ENCODE peak calls at places on chromosomes 11 and 22, in seven cellular contexts. M is PC-3, X is hepatocyte, S is OCI-LY7, K is SK-N-SH, T is HCT116, N is GM23248. W is an unnamed sample.

GRCh38 chr22:47716890-47717615 is 954.6 kb downstream of the TBC1D22A start:
- DNase-seq in M (no peak), X (no peak), S (no peak), K (no peak), T (no peak), N (no peak), W (no peak)

GRCh38 chr11:44382648-44383240 is 72.8 kb upstream of the ALX4 start:
- DNase-seq in M (no peak), X (no peak), S (no peak), K (no peak), T (no peak), N (no peak), W (no peak)

GRCh38 chr11:36010010-36010740 is 66.3 kb downstream of the LDLRAD3 start:
- DNase-seq in M (peak; percentile 62), X (no peak), S (no peak), K (no peak), T (no peak), N (peak; percentile 33), W (no peak)

GRCh38 chr11:87092567-87092966 is 54.8 kb downstream of the TMEM135 start:
- DNase-seq in M (no peak), X (no peak), S (no peak), K (no peak), T (no peak), N (no peak), W (no peak)

GRCh38 chr22:37334859-37335818 is 52.8 kb downstream of the CYTH4 start:
- DNase-seq in M (peak; percentile 44), X (no peak), S (no peak), K (peak; percentile 82), T (no peak), N (peak; percentile 40), W (peak; percentile 78)

GRCh38 chr11:123386746-123387510 is 43.1 kb upstream of the GRAMD1B start:
- DNase-seq in M (no peak), X (no peak), S (peak; percentile 35), K (no peak), T (no peak), N (peak; percentile 96), W (no peak)

GRCh38 chr11:123977731-123978347 is at the start of gene OR10S1:
- DNase-seq in M (no peak), X (no peak), S (no peak), K (no peak), T (peak; percentile 48), N (peak; percentile 1), W (no peak)

GRCh38 chr22:38403806-38404205 is 51.2 kb downstream of the KCNJ4 start:
- DNase-seq in M (no peak), X (no peak), S (no peak), K (no peak), T (no peak), N (no peak), W (no peak)

GRCh38 chr11:126992065-126992803 is 8.3 kb downstream of the KIRREL3 start:
- DNase-seq in M (peak; percentile 81), X (no peak), S (no peak), K (no peak), T (no peak), N (peak; percentile 99), W (no peak)

GRCh38 chr11:2139691-2140337 is 625 bp upstream of the IGF2 start:
- DNase-seq in M (no peak), X (peak; percentile 77), S (no peak), K (no peak), T (no peak), N (no peak), W (peak; percentile 62)

GRCh38 chr22:42760806-42761565 is 40.3 kb upstream of the A4GALT start:
- DNase-seq in M (no peak), X (no peak), S (peak; percentile 95), K (no peak), T (no peak), N (no peak), W (peak; percentile 3)

GRCh38 chr11:18775492-18776292 is 15.9 kb downstream of the PTPN5 start:
- DNase-seq in M (peak; percentile 79), X (peak; percentile 81), S (peak; percentile 57), K (peak; percentile 76), T (peak; percentile 64), N (peak; percentile 63), W (peak; percentile 86)

GRCh38 chr11:75188671-75189070 is 37.8 kb downstream of the SLCO2B1 start:
- DNase-seq in M (no peak), X (no peak), S (no peak), K (no peak), T (no peak), N (no peak), W (no peak)

GRCh38 chr22:23774922-23775436 is 2.3 kb downstream of the MMP11 start:
- DNase-seq in M (no peak), X (peak; percentile 51), S (no peak), K (no peak), T (no peak), N (peak; percentile 63), W (peak; percentile 60)

GRCh38 chr22:43155789-43156188 is 4.4 kb downstream of the TSPO start:
- DNase-seq in M (no peak), X (no peak), S (no peak), K (no peak), T (no peak), N (peak; percentile 56), W (no peak)

GRCh38 chr22:31556627-31557203 is 60.4 kb downstream of the SFI1 start:
- DNase-seq in M (peak; percentile 58), X (peak; percentile 52), S (peak; percentile 38), K (peak; percentile 46), T (peak; percentile 6), N (peak; percentile 61), W (peak; percentile 43)

GRCh38 chr11:130904380-130904779 is 11.9 kb downstream of the SNX19 start:
- DNase-seq in M (peak; percentile 45), X (no peak), S (no peak), K (peak; percentile 14), T (no peak), N (peak; percentile 45), W (peak; percentile 16)

GRCh38 chr22:26857169-26857568 is 199.8 kb downstream of the MIAT start:
- DNase-seq in M (no peak), X (no peak), S (no peak), K (no peak), T (no peak), N (no peak), W (no peak)

GRCh38 chr11:89463381-89463780 is 27.8 kb downstream of the NOX4 start:
- DNase-seq in M (no peak), X (no peak), S (no peak), K (no peak), T (no peak), N (no peak), W (no peak)

GRCh38 chr11:64152841-64153691 is 12.8 kb downstream of the MACROD1 start:
- DNase-seq in M (peak; percentile 76), X (peak; percentile 78), S (peak; percentile 60), K (peak; percentile 95), T (no peak), N (peak; percentile 75), W (peak; percentile 76)

GRCh38 chr11:130451261-130452019 is 3.0 kb downstream of the ADAMTS15 start:
- DNase-seq in M (peak; percentile 76), X (no peak), S (no peak), K (no peak), T (no peak), N (peak; percentile 59), W (no peak)

GRCh38 chr11:76607431-76607830 is 63.1 kb downstream of the LRRC32 start:
- DNase-seq in M (no peak), X (no peak), S (no peak), K (no peak), T (no peak), N (no peak), W (no peak)

GRCh38 chr11:83157755-83158473 is 983 bp downstream of the PCF11 start:
- DNase-seq in M (peak; percentile 40), X (peak; percentile 75), S (peak; percentile 57), K (peak; percentile 47), T (no peak), N (peak; percentile 82), W (peak; percentile 62)

GRCh38 chr22:32701021-32701420 is 100.5 kb upstream of the TIMP3 start:
- DNase-seq in M (no peak), X (no peak), S (no peak), K (no peak), T (no peak), N (peak; percentile 77), W (no peak)

DNA sequence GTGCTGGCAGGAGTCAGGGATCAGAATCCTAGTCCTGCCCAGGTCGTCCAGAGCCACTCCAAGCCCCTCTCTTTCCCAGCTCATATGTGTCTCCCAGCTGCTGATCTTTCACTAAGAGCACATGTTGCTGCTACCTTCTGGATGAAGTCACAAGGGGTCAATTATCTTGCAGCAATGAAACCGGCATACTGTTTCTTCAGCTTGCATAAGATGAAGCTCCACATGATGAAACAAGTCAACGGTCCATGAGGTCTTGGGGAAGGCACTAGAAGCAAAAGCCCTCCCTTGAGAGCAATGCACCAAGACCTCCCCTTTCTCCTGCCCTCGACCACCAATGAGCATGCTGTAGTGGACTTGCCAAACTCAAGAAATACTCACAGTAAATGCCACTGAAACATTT is 148.9 kb downstream of the TENM4 start:
- DNase-seq in M (no peak), X (no peak), S (no peak), K (no peak), T (no peak), N (no peak), W (no peak)
- TF ChIP-seq EZH2phosphoT487 in M (no peak), X (no peak), S (no peak), K (no peak), T (no peak), N (no peak), W (no peak)

GRCh38 chr22:39560127-39560526 is 10.4 kb upstream of the CACNA1I start:
- DNase-seq in M (no peak), X (no peak), S (no peak), K (no peak), T (no peak), N (peak; percentile 16), W (no peak)
- H3K4me2 ChIP-seq in M (peak overlapping the region; percentile 24), X (no peak overlapping the region), S (no peak overlapping the region), K (no peak overlapping the region), T (no peak overlapping the region), N (no peak overlapping the region), W (no peak overlapping the region)

DNA sequence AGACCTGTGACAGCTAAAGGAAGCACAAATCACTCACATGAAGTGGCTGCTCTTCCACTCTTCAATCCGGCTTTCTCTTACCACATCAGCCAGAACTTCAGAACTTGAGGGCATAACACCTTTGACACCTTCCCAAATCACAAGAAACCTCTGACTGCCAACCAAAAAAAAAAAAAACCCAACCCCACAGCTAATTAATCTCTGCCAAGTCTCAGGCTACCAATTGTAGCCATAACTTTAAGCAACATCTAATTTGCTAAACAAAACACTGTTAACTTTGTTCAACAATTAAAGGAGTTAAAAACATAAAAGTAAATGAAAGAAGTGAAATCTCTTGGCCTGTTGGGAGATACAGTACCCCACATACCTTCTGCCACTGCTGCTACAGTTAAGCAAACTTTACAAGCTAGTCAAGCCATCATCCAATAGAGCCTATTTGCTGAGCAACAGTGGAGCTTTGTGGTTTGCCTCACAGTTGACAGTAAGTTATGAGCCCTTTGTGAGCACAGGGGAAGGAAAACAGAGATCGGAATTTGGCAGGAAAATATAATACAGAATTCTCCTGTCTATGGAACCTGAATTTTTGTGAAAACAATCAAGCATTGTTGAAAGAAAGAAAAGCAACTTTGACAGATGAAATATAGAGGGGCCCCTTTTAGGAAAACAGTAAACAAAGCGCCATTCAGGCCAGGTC is at the start of gene SOX6:
- DNase-seq in M (no peak), X (peak; percentile 52), S (no peak), K (no peak), T (no peak), N (no peak), W (peak; percentile 4)
- TF ChIP-seq EZH2phosphoT487 in M (no peak), X (no peak), S (no peak), K (no peak), T (no peak), N (no peak), W (no peak)

DNA sequence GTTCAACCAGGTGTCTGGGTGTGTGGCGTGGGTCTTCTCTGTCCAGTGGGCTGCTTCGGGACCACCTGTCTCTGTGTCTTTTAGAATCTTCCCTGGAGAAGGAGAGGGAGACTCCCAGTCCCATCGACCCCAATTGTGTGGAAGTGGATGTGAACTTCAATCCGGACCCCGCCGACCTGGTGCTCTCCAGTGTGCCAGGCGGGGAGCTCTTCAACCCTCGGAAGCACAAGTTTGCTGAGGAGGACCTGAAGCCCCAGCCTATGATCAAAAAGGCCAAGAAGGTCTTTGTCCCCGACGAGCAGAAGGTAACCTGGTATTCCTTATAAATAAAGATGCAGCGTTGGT is 12.2 kb downstream of the TEF start:
- DNase-seq in M (no peak), X (no peak), S (no peak), K (no peak), T (no peak), N (no peak), W (no peak)
- H3K4me2 ChIP-seq in M (no peak overlapping the region), X (no peak overlapping the region), S (no peak overlapping the region), K (no peak overlapping the region), T (no peak overlapping the region), N (peak overlapping the region; percentile 66), W (no peak overlapping the region)